ENCODE peak calls at places on chromosomes 13 and 19, in six cellular contexts. Z, I, T, V, M and B are unnamed samples.

GRCh38 chr13:45055902-45056648 is 64.2 kb upstream of the GTF2F2 start:
- DNase-seq in Z (no peak), T (no peak), V (no peak), I (peak; percentile 19), M (no peak), B (peak; percentile 69)

GRCh38 chr13:75307370-75307984 is 174.5 kb downstream of the TBC1D4 start:
- DNase-seq in V (no peak), Z (no peak), I (no peak), T (no peak), M (no peak), B (no peak)

GRCh38 chr13:102965802-102966201 is 100.4 kb downstream of the SLC10A2 start:
- DNase-seq in Z (no peak), I (no peak), V (no peak), T (no peak), M (no peak), B (no peak)

GRCh38 chr19:16470911-16471811 is 609 bp downstream of the EPS15L1 start:
- DNase-seq in M (no peak), V (no peak), Z (no peak), I (no peak), T (no peak), B (no peak)

GRCh38 chr19:49873834-49874233 is 3.3 kb downstream of the AKT1S1 start:
- DNase-seq in V (no peak), M (no peak), Z (no peak), I (no peak), T (no peak), B (no peak)

GRCh38 chr19:720691-721160 is 12.0 kb downstream of the PALM start:
- DNase-seq in V (no peak), I (no peak), T (peak; percentile 72), Z (no peak), M (no peak), B (no peak)

GRCh38 chr13:24275041-24275440 is 34.3 kb upstream of the C1QTNF9 start:
- DNase-seq in T (no peak), V (no peak), I (no peak), M (no peak), Z (no peak), B (no peak)

GRCh38 chr19:51641648-51642047 is 5.0 kb downstream of the SIGLEC14 start:
- DNase-seq in I (no peak), T (no peak), Z (no peak), M (no peak), V (no peak), B (no peak)

GRCh38 chr13:37942929-37943328 is 73.4 kb upstream of the TRPC4 start:
- DNase-seq in V (no peak), I (no peak), T (no peak), M (no peak), Z (no peak), B (no peak)

GRCh38 chr19:16076958-16077611 is 790 bp downstream of the TPM4 start:
- DNase-seq in M (no peak), I (no peak), Z (peak; percentile 82), T (no peak), V (no peak), B (no peak)

GRCh38 chr13:50714886-50715285 is 128.6 kb downstream of the DLEU7 start:
- DNase-seq in Z (no peak), M (no peak), T (no peak), V (no peak), I (no peak), B (no peak)

GRCh38 chr13:46575843-46576242 is 22.9 kb downstream of the LRCH1 start:
- DNase-seq in Z (no peak), T (no peak), M (no peak), V (no peak), I (peak; percentile 32), B (peak; percentile 31)